ENCODE peak calls at places on chromosomes 11 and 22, in nine cellular contexts. One of them, this sample, is unnamed.

GRCh38 chr11:66727883-66728759 is 895 bp downstream of the SPTBN2 start:
- DNase-seq in naive thymus-derived CD4-positive, alpha-beta T cell: no peak
- DNase-seq in HCT116: no peak
- DNase-seq in Panc1: no peak
- DNase-seq in lung: no peak
- DNase-seq in CD4-positive, alpha-beta T cell: peak; percentile 5
- DNase-seq in Peyer's patch: no peak
- DNase-seq in mesendoderm: peak; percentile 31
- DNase-seq in CD8-positive, alpha-beta memory T cell: no peak
- DNase-seq in this sample: no peak

GRCh38 chr22:30202531-30203006 is 44.0 kb downstream of the LIF start:
- DNase-seq in naive thymus-derived CD4-positive, alpha-beta T cell: no peak
- DNase-seq in HCT116: no peak
- DNase-seq in Panc1: no peak
- DNase-seq in lung: peak; percentile 66
- DNase-seq in CD4-positive, alpha-beta T cell: no peak
- DNase-seq in Peyer's patch: no peak
- DNase-seq in mesendoderm: no peak
- DNase-seq in CD8-positive, alpha-beta memory T cell: no peak
- DNase-seq in this sample: no peak

GRCh38 chr22:24695958-24696511 is 78.5 kb downstream of the PIWIL3 start:
- DNase-seq in naive thymus-derived CD4-positive, alpha-beta T cell: no peak
- DNase-seq in HCT116: no peak
- DNase-seq in Panc1: no peak
- DNase-seq in lung: peak; percentile 76
- DNase-seq in CD4-positive, alpha-beta T cell: no peak
- DNase-seq in Peyer's patch: no peak
- DNase-seq in mesendoderm: peak; percentile 82
- DNase-seq in CD8-positive, alpha-beta memory T cell: no peak
- DNase-seq in this sample: no peak

GRCh38 chr22:48574776-48575566 is 1252.7 kb downstream of the BRD1 start:
- DNase-seq in naive thymus-derived CD4-positive, alpha-beta T cell: no peak
- DNase-seq in HCT116: no peak
- DNase-seq in Panc1: no peak
- DNase-seq in lung: peak; percentile 34
- DNase-seq in CD4-positive, alpha-beta T cell: no peak
- DNase-seq in Peyer's patch: no peak
- DNase-seq in mesendoderm: peak; percentile 83
- DNase-seq in CD8-positive, alpha-beta memory T cell: no peak
- DNase-seq in this sample: no peak

GRCh38 chr11:121687961-121688566 is 235.3 kb upstream of the SORL1-AS1 start:
- DNase-seq in naive thymus-derived CD4-positive, alpha-beta T cell: no peak
- DNase-seq in HCT116: no peak
- DNase-seq in Panc1: no peak
- DNase-seq in lung: no peak
- DNase-seq in CD4-positive, alpha-beta T cell: no peak
- DNase-seq in Peyer's patch: no peak
- DNase-seq in mesendoderm: peak; percentile 78
- DNase-seq in CD8-positive, alpha-beta memory T cell: no peak
- DNase-seq in this sample: no peak

GRCh38 chr11:34250732-34251639 is 106.8 kb downstream of the ABTB2 start:
- DNase-seq in naive thymus-derived CD4-positive, alpha-beta T cell: peak; percentile 57
- DNase-seq in HCT116: peak; percentile 75
- DNase-seq in Panc1: peak; percentile 74
- DNase-seq in lung: no peak
- DNase-seq in CD4-positive, alpha-beta T cell: peak; percentile 68
- DNase-seq in Peyer's patch: peak; percentile 63
- DNase-seq in mesendoderm: peak; percentile 33
- DNase-seq in CD8-positive, alpha-beta memory T cell: peak; percentile 58
- DNase-seq in this sample: no peak

GRCh38 chr11:59179121-59179520 is 7.2 kb downstream of the DTX4 start:
- DNase-seq in naive thymus-derived CD4-positive, alpha-beta T cell: no peak
- DNase-seq in HCT116: no peak
- DNase-seq in Panc1: no peak
- DNase-seq in lung: peak; percentile 10
- DNase-seq in CD4-positive, alpha-beta T cell: no peak
- DNase-seq in Peyer's patch: no peak
- DNase-seq in mesendoderm: no peak
- DNase-seq in CD8-positive, alpha-beta memory T cell: no peak
- DNase-seq in this sample: no peak

GRCh38 chr11:30861506-30861905 is 275.4 kb upstream of the MPPED2 start:
- DNase-seq in naive thymus-derived CD4-positive, alpha-beta T cell: no peak
- DNase-seq in HCT116: no peak
- DNase-seq in Panc1: no peak
- DNase-seq in lung: no peak
- DNase-seq in CD4-positive, alpha-beta T cell: no peak
- DNase-seq in Peyer's patch: no peak
- DNase-seq in mesendoderm: no peak
- DNase-seq in CD8-positive, alpha-beta memory T cell: no peak
- DNase-seq in this sample: no peak

GRCh38 chr11:69339916-69340565 is 46.1 kb downstream of the MYEOV start:
- DNase-seq in naive thymus-derived CD4-positive, alpha-beta T cell: no peak
- DNase-seq in HCT116: no peak
- DNase-seq in Panc1: no peak
- DNase-seq in lung: peak; percentile 19
- DNase-seq in CD4-positive, alpha-beta T cell: no peak
- DNase-seq in Peyer's patch: no peak
- DNase-seq in mesendoderm: no peak
- DNase-seq in CD8-positive, alpha-beta memory T cell: no peak
- DNase-seq in this sample: no peak

GRCh38 chr22:29266564-29267461 is 968 bp downstream of the RHBDD3 start:
- DNase-seq in naive thymus-derived CD4-positive, alpha-beta T cell: no peak
- DNase-seq in HCT116: no peak
- DNase-seq in Panc1: no peak
- DNase-seq in lung: no peak
- DNase-seq in CD4-positive, alpha-beta T cell: no peak
- DNase-seq in Peyer's patch: peak; percentile 15
- DNase-seq in mesendoderm: peak; percentile 72
- DNase-seq in CD8-positive, alpha-beta memory T cell: no peak
- DNase-seq in this sample: no peak

GRCh38 chr11:86686531-86686930 is 14.1 kb upstream of the ME3 start:
- DNase-seq in naive thymus-derived CD4-positive, alpha-beta T cell: no peak
- DNase-seq in HCT116: no peak
- DNase-seq in Panc1: no peak
- DNase-seq in lung: no peak
- DNase-seq in CD4-positive, alpha-beta T cell: no peak
- DNase-seq in Peyer's patch: no peak
- DNase-seq in mesendoderm: no peak
- DNase-seq in CD8-positive, alpha-beta memory T cell: no peak
- DNase-seq in this sample: no peak

GRCh38 chr11:78812513-78813293 is 238.0 kb upstream of the NARS2 start:
- DNase-seq in naive thymus-derived CD4-positive, alpha-beta T cell: no peak
- DNase-seq in HCT116: no peak
- DNase-seq in Panc1: no peak
- DNase-seq in lung: no peak
- DNase-seq in CD4-positive, alpha-beta T cell: no peak
- DNase-seq in Peyer's patch: no peak
- DNase-seq in mesendoderm: peak; percentile 65
- DNase-seq in CD8-positive, alpha-beta memory T cell: no peak
- DNase-seq in this sample: no peak

DNA sequence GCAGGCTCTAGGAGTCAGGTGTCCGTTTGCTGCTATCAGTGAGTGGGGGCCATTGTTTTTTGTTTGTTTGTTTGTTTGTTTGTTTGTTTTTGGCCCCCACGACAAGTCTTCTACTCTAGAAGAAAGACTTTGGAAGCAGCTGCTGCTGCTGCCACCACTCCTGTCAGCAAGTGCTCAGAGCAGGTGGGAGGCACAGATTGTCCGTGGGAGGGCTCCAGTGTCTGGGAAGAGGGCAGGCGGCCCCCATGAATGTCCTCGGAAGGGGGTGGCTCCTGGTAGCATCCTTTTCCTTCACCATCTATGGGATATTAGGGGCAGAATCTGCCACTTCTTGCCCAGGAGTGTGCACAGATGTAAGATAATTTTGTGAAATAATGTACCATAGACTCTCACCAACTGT is 37.8 kb upstream of the YWHAH start:
- DNase-seq in naive thymus-derived CD4-positive, alpha-beta T cell: no peak
- DNase-seq in HCT116: no peak
- DNase-seq in Panc1: no peak
- DNase-seq in lung: no peak
- DNase-seq in CD4-positive, alpha-beta T cell: no peak
- DNase-seq in Peyer's patch: no peak
- DNase-seq in mesendoderm: no peak
- DNase-seq in CD8-positive, alpha-beta memory T cell: no peak
- DNase-seq in this sample: no peak
- H3K27ac ChIP-seq in naive thymus-derived CD4-positive, alpha-beta T cell: no peak overlapping the region
- H3K27ac ChIP-seq in HCT116: no peak overlapping the region
- H3K27ac ChIP-seq in Panc1: no peak overlapping the region
- H3K27ac ChIP-seq in lung: no peak overlapping the region
- H3K27ac ChIP-seq in CD4-positive, alpha-beta T cell: no peak overlapping the region
- H3K27ac ChIP-seq in Peyer's patch: no peak overlapping the region
- H3K27ac ChIP-seq in mesendoderm: no peak overlapping the region
- H3K27ac ChIP-seq in CD8-positive, alpha-beta memory T cell: no peak overlapping the region
- H3K27ac ChIP-seq in this sample: no peak overlapping the region

GRCh38 chr22:47465222-47465621 is 702.8 kb downstream of the TBC1D22A start:
- DNase-seq in naive thymus-derived CD4-positive, alpha-beta T cell: no peak
- DNase-seq in HCT116: no peak
- DNase-seq in Panc1: no peak
- DNase-seq in lung: peak; percentile 15
- DNase-seq in CD4-positive, alpha-beta T cell: no peak
- DNase-seq in Peyer's patch: no peak
- DNase-seq in mesendoderm: no peak
- DNase-seq in CD8-positive, alpha-beta memory T cell: no peak
- DNase-seq in this sample: no peak
- H3K27ac ChIP-seq in naive thymus-derived CD4-positive, alpha-beta T cell: no peak overlapping the region
- H3K27ac ChIP-seq in HCT116: no peak overlapping the region
- H3K27ac ChIP-seq in Panc1: no peak overlapping the region
- H3K27ac ChIP-seq in lung: no peak overlapping the region
- H3K27ac ChIP-seq in CD4-positive, alpha-beta T cell: no peak overlapping the region
- H3K27ac ChIP-seq in Peyer's patch: no peak overlapping the region
- H3K27ac ChIP-seq in mesendoderm: no peak overlapping the region
- H3K27ac ChIP-seq in CD8-positive, alpha-beta memory T cell: no peak overlapping the region
- H3K27ac ChIP-seq in this sample: no peak overlapping the region

GRCh38 chr11:100715163-100715792 is 28.2 kb downstream of the ARHGAP42 start:
- DNase-seq in naive thymus-derived CD4-positive, alpha-beta T cell: no peak
- DNase-seq in HCT116: no peak
- DNase-seq in Panc1: no peak
- DNase-seq in lung: no peak
- DNase-seq in CD4-positive, alpha-beta T cell: no peak
- DNase-seq in Peyer's patch: no peak
- DNase-seq in mesendoderm: no peak
- DNase-seq in CD8-positive, alpha-beta memory T cell: no peak
- DNase-seq in this sample: no peak
- H3K27ac ChIP-seq in naive thymus-derived CD4-positive, alpha-beta T cell: no peak overlapping the region
- H3K27ac ChIP-seq in HCT116: no peak overlapping the region
- H3K27ac ChIP-seq in Panc1: peak overlapping the region; percentile 5
- H3K27ac ChIP-seq in lung: no peak overlapping the region
- H3K27ac ChIP-seq in CD4-positive, alpha-beta T cell: no peak overlapping the region
- H3K27ac ChIP-seq in Peyer's patch: no peak overlapping the region
- H3K27ac ChIP-seq in mesendoderm: no peak overlapping the region
- H3K27ac ChIP-seq in CD8-positive, alpha-beta memory T cell: no peak overlapping the region
- H3K27ac ChIP-seq in this sample: no peak overlapping the region

DNA sequence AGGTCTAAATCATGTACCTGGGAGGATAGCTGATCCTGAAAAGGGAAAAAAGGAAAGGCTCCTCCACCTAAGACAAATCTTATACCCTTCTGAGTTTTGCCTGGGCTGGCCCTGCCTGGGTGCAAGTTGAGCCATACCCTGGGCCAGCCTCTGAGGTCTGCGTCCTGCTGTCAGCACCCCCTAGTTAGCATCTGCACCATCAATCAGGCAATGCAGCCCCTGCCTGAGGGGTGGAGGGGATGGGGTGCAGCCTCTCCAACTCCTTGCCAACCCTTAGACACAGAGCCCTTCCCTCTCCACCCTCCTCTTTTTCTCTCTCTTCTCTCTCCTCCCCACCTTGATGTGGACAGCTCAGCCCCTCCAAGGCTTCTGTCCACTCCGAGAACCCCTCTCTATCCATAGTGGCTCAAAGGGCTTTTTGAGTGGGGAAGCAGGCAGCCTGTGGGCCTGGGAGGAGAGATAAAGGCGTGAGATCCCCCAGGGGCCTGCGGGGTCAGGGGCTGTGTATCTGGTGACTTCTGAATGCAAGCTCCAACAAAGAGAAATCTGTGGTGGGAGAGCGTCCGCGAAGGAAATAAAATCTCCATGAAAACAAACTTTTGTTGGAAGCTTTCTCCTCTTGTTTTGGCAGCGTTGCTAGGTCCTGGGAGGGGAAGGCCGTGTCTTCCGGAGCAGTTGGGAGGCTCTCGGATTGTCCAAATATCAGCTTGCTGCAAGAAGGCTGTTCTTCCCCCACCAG is 50.1 kb downstream of the PKNOX2 start:
- DNase-seq in naive thymus-derived CD4-positive, alpha-beta T cell: no peak
- DNase-seq in HCT116: no peak
- DNase-seq in Panc1: no peak
- DNase-seq in lung: no peak
- DNase-seq in CD4-positive, alpha-beta T cell: no peak
- DNase-seq in Peyer's patch: no peak
- DNase-seq in mesendoderm: no peak
- DNase-seq in CD8-positive, alpha-beta memory T cell: no peak
- DNase-seq in this sample: no peak
- H3K27ac ChIP-seq in naive thymus-derived CD4-positive, alpha-beta T cell: no peak overlapping the region
- H3K27ac ChIP-seq in HCT116: no peak overlapping the region
- H3K27ac ChIP-seq in Panc1: no peak overlapping the region
- H3K27ac ChIP-seq in lung: peak overlapping the region; percentile 75
- H3K27ac ChIP-seq in CD4-positive, alpha-beta T cell: no peak overlapping the region
- H3K27ac ChIP-seq in Peyer's patch: peak overlapping the region; percentile 58
- H3K27ac ChIP-seq in mesendoderm: no peak overlapping the region
- H3K27ac ChIP-seq in CD8-positive, alpha-beta memory T cell: no peak overlapping the region
- H3K27ac ChIP-seq in this sample: no peak overlapping the region

GRCh38 chr11:62484352-62484751 is 62.3 kb downstream of the AHNAK start:
- DNase-seq in naive thymus-derived CD4-positive, alpha-beta T cell: no peak
- DNase-seq in HCT116: no peak
- DNase-seq in Panc1: no peak
- DNase-seq in lung: no peak
- DNase-seq in CD4-positive, alpha-beta T cell: no peak
- DNase-seq in Peyer's patch: no peak
- DNase-seq in mesendoderm: peak; percentile 74
- DNase-seq in CD8-positive, alpha-beta memory T cell: no peak
- DNase-seq in this sample: no peak

GRCh38 chr11:62482753-62483152 is 63.9 kb downstream of the AHNAK start:
- DNase-seq in naive thymus-derived CD4-positive, alpha-beta T cell: no peak
- DNase-seq in HCT116: no peak
- DNase-seq in Panc1: no peak
- DNase-seq in lung: no peak
- DNase-seq in CD4-positive, alpha-beta T cell: no peak
- DNase-seq in Peyer's patch: no peak
- DNase-seq in mesendoderm: no peak
- DNase-seq in CD8-positive, alpha-beta memory T cell: no peak
- DNase-seq in this sample: no peak

GRCh38 chr11:62477927-62478326 is 59.1 kb downstream of the SCGB1A1 start:
- DNase-seq in naive thymus-derived CD4-positive, alpha-beta T cell: no peak
- DNase-seq in HCT116: no peak
- DNase-seq in Panc1: no peak
- DNase-seq in lung: no peak
- DNase-seq in CD4-positive, alpha-beta T cell: no peak
- DNase-seq in Peyer's patch: no peak
- DNase-seq in mesendoderm: peak; percentile 47
- DNase-seq in CD8-positive, alpha-beta memory T cell: no peak
- DNase-seq in this sample: no peak

GRCh38 chr11:62479631-62480201 is 60.9 kb downstream of the SCGB1A1 start:
- DNase-seq in naive thymus-derived CD4-positive, alpha-beta T cell: no peak
- DNase-seq in HCT116: no peak
- DNase-seq in Panc1: no peak
- DNase-seq in lung: no peak
- DNase-seq in CD4-positive, alpha-beta T cell: no peak
- DNase-seq in Peyer's patch: no peak
- DNase-seq in mesendoderm: no peak
- DNase-seq in CD8-positive, alpha-beta memory T cell: no peak
- DNase-seq in this sample: no peak
- H3K27ac ChIP-seq in naive thymus-derived CD4-positive, alpha-beta T cell: no peak overlapping the region
- H3K27ac ChIP-seq in HCT116: no peak overlapping the region
- H3K27ac ChIP-seq in Panc1: peak overlapping the region; percentile 82
- H3K27ac ChIP-seq in lung: peak overlapping the region; percentile 65
- H3K27ac ChIP-seq in CD4-positive, alpha-beta T cell: no peak overlapping the region
- H3K27ac ChIP-seq in Peyer's patch: peak overlapping the region; percentile 71
- H3K27ac ChIP-seq in mesendoderm: no peak overlapping the region
- H3K27ac ChIP-seq in CD8-positive, alpha-beta memory T cell: no peak overlapping the region
- H3K27ac ChIP-seq in this sample: no peak overlapping the region

This sample was measured in epithelial cell of prostate.